ENCODE peak calls at places on chromosomes 6 and 20, in four cellular contexts. I is Calu3, O is occipital lobe, S is hippocampal formation. F is an unnamed sample.

GRCh38 chr20:36277546-36277945 is 28.6 kb upstream of the DLGAP4 start:
- DNase-seq in I (no peak), O (no peak), S (no peak), F (no peak)

GRCh38 chr6:28443112-28443773 is at the start of gene ZSCAN23:
- DNase-seq in I (peak; percentile 51), O (peak; percentile 79), S (peak; percentile 30), F (no peak)

GRCh38 chr6:106098383-106099234 is 12.5 kb downstream of the PRDM1 start:
- DNase-seq in I (peak; percentile 47), O (no peak), S (no peak), F (peak; percentile 94)

GRCh38 chr6:101163611-101164010 is 229.9 kb upstream of the GRIK2 start:
- DNase-seq in I (no peak), O (no peak), S (no peak), F (no peak)

GRCh38 chr6:119966484-119966883 is 616.9 kb upstream of the MAN1A1 start:
- DNase-seq in I (no peak), O (no peak), S (no peak), F (no peak)

GRCh38 chr6:119084784-119085183 is 6.3 kb upstream of the FAM184A start:
- DNase-seq in I (no peak), O (no peak), S (no peak), F (no peak)

GRCh38 chr20:59388402-59388801 is 88.0 kb downstream of the EDN3 start:
- DNase-seq in I (no peak), O (no peak), S (no peak), F (no peak)

GRCh38 chr6:48817714-48818113 is 645.3 kb downstream of the MMUT start:
- DNase-seq in I (no peak), O (no peak), S (no peak), F (no peak)

GRCh38 chr6:135506270-135506997 is 8.9 kb upstream of the AHI1 start:
- DNase-seq in I (peak; percentile 8), O (no peak), S (no peak), F (peak; percentile 56)

GRCh38 chr6:147077251-147077650 is 127.0 kb upstream of the STXBP5 start:
- DNase-seq in I (no peak), O (no peak), S (peak; percentile 6), F (no peak)

GRCh38 chr6:151524059-151524458 is 30.2 kb downstream of the CCDC170 start:
- DNase-seq in I (no peak), O (no peak), S (no peak), F (no peak)

F was measured in LoVo.